ENCODE peak calls at places on chromosomes 3 and 15, in four cellular contexts. R is lower lobe of right lung, C is psoas muscle, N is uterus. U is an unnamed sample. For H3K4me1, the result is how much of the 10 kb centered on the place peaks cover.

GRCh38 chr3:10352146-10352911 is 31.4 kb upstream of the SEC13 start:
- DNase-seq in N (no peak), R (peak), C (no peak), U (no peak)

GRCh38 chr3:127820871-127821853 is 1.2 kb downstream of the MGLL start:
- DNase-seq in R (peak), C (peak), N (no peak), U (no peak)

GRCh38 chr3:15755780-15756179 is 42.0 kb downstream of the ANKRD28 start:
- DNase-seq in N (no peak), C (no peak), R (no peak), U (no peak)

GRCh38 chr3:45140392-45140791 is 5.8 kb downstream of the CDCP1 start:
- DNase-seq in N (no peak), R (no peak), C (no peak), U (no peak)

GRCh38 chr3:37320276-37320675 is 145.9 kb upstream of the LRRFIP2 start:
- DNase-seq in N (no peak), R (no peak), C (no peak), U (no peak)

GRCh38 chr3:171640520-171641412 is 169.5 kb downstream of the PLD1 start:
- DNase-seq in N (no peak), R (no peak), C (no peak), U (no peak)

GRCh38 chr3:46668116-46668515 is 25.4 kb downstream of the ALS2CL start:
- DNase-seq in C (no peak), R (peak), N (peak), U (no peak)

GRCh38 chr3:127336086-127336485 is 48.2 kb upstream of the PRR20G start:
- DNase-seq in R (no peak), C (no peak), N (no peak), U (no peak)

GRCh38 chr15:70156781-70157261 is 59.1 kb upstream of the TLE3 start:
- DNase-seq in C (peak), N (no peak), R (no peak), U (no peak)

GRCh38 chr3:147937341-147937740 is 528.2 kb downstream of the ZIC1 start:
- DNase-seq in R (no peak), N (no peak), C (no peak), U (no peak)

DNA sequence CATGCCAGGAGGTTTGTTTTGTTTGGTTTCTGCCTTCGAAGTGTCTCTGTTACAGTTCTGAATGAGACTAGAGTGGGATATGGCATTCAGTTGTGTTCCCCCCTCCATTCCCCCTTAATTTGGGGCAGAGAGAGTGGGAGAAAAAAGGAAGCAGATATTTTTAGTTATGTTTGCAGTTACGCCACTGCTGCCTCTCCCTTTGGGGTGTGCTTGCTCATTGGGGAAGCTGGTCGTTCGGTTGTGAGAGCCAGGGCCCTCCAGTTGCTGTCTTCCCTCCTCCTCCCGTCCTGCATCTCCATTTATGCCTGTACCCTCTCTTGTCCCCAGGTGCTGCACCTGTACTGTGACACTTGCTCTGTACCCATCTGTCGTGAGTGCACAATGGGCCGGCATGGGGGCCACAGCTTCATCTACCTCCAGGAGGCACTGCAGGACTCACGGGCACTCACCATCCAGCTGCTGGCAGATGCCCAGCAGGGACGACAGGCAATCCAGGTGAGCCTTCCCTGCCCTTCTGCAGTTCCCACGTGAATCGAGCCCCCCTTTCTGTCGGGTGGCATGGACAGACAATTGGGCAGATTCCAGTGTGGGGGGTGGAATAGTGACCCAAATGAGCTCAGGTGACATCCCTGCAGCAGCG is 55.8 kb downstream of the TRIM71 start:
- DNase-seq in R (peak), C (peak), N (no peak), U (no peak)
- TF ChIP-seq CTCF in R (no peak), C (no peak), N (no peak), U (no peak)

GRCh38 chr3:101852315-101852714 is 3.0 kb downstream of the NFKBIZ start:
- DNase-seq in N (no peak), R (no peak), C (no peak), U (no peak)
- H3K4me1 ChIP-seq in N (under half), R (half or more), C (under half), U (half or more)

GRCh38 chr3:25094932-25095690 is 333.0 kb upstream of the RARB start:
- DNase-seq in N (no peak), R (no peak), C (no peak), U (no peak)
- TF ChIP-seq CTCF in N (no peak), R (no peak), C (no peak), U (peak)

GRCh38 chr15:98755138-98755537 is 106.8 kb downstream of the IGF1R start:
- DNase-seq in R (no peak), N (no peak), C (no peak), U (no peak)

GRCh38 chr15:98760975-98761374 is 112.6 kb downstream of the IGF1R start:
- DNase-seq in R (no peak), N (no peak), C (no peak), U (no peak)

GRCh38 chr15:98760112-98760826 is 111.9 kb downstream of the IGF1R start:
- DNase-seq in C (no peak), R (peak), N (no peak), U (no peak)

GRCh38 chr15:98755781-98756180 is 107.4 kb downstream of the IGF1R start:
- DNase-seq in N (no peak), C (no peak), R (no peak), U (no peak)

DNA sequence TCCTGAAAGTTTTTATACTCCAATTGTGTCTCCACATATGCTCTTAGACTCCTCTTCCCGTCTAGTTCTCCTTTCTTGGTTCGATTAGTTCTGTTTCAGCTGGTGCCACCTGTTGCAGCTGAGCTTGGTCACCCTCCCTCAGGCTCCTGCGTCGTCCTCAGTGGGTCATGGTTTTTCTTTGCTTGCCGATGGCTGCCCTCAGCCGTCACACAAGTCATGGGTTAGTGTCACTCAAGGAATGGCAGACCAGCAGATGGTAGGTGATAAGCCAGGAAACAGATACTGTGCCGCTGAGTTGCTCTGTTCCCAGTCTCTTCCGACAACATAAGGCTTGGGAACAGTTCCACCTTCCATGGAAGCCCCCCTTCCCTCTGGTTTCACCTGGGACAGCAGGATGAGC is 109.9 kb downstream of the IGF1R start:
- DNase-seq in C (no peak), R (no peak), N (no peak), U (no peak)
- H3K4me1 ChIP-seq in C (under half), R (under half), N (under half), U (under half)

GRCh38 chr15:74038707-74039655 is 43.4 kb downstream of the GOLGA6A start:
- DNase-seq in R (no peak), C (no peak), N (no peak), U (no peak)

GRCh38 chr15:74041777-74042435 is 40.4 kb downstream of the GOLGA6A start:
- DNase-seq in R (no peak), C (no peak), N (no peak), U (no peak)

GRCh38 chr15:74041311-74041756 is 41.0 kb downstream of the GOLGA6A start:
- DNase-seq in C (no peak), R (no peak), N (no peak), U (no peak)

GRCh38 chr15:74039656-74040010 is 42.7 kb downstream of the GOLGA6A start:
- DNase-seq in R (no peak), C (no peak), N (no peak), U (no peak)

GRCh38 chr15:74040115-74040850 is 42.1 kb downstream of the GOLGA6A start:
- DNase-seq in R (no peak), N (peak), C (peak), U (no peak)
- TF ChIP-seq CTCF in R (no peak), N (no peak), C (no peak), U (peak)

GRCh38 chr3:197292083-197293042 is 6.0 kb downstream of the DLG1 start:
- DNase-seq in R (no peak), C (no peak), N (no peak), U (no peak)
- H3K4me1 ChIP-seq in R (under half), C (half or more), N (under half), U (under half)

U was measured in thoracic aorta.